ENCODE peak calls at places on chromosomes 16 and 17, in eight cellular contexts. One of them, this sample, is unnamed.

GRCh38 chr16:88062341-88062861 is 111.2 kb downstream of the BANP start:
- DNase-seq in coronary artery: peak
- DNase-seq in H1: no peak
- DNase-seq in fibroblast of pulmonary artery: peak
- DNase-seq in fibroblast of mammary gland: peak
- DNase-seq in neural progenitor cell: peak
- DNase-seq in AG04450: peak
- DNase-seq in lower leg skin: peak
- DNase-seq in this sample: peak

GRCh38 chr17:62614142-62614541 is 13.3 kb upstream of the MRC2 start:
- DNase-seq in coronary artery: no peak
- DNase-seq in H1: no peak
- DNase-seq in fibroblast of pulmonary artery: peak
- DNase-seq in fibroblast of mammary gland: peak
- DNase-seq in neural progenitor cell: no peak
- DNase-seq in AG04450: peak
- DNase-seq in lower leg skin: peak
- DNase-seq in this sample: peak

GRCh38 chr17:35104844-35105450 is 14.7 kb downstream of the RAD51D start:
- DNase-seq in coronary artery: no peak
- DNase-seq in H1: no peak
- DNase-seq in fibroblast of pulmonary artery: no peak
- DNase-seq in fibroblast of mammary gland: no peak
- DNase-seq in neural progenitor cell: no peak
- DNase-seq in AG04450: no peak
- DNase-seq in lower leg skin: no peak
- DNase-seq in this sample: no peak

GRCh38 chr17:14672830-14673229 is 371.9 kb downstream of the HS3ST3B1 start:
- DNase-seq in coronary artery: no peak
- DNase-seq in H1: no peak
- DNase-seq in fibroblast of pulmonary artery: peak
- DNase-seq in fibroblast of mammary gland: peak
- DNase-seq in neural progenitor cell: peak
- DNase-seq in AG04450: no peak
- DNase-seq in lower leg skin: no peak
- DNase-seq in this sample: peak

GRCh38 chr16:70482624-70483023 is 28.2 kb downstream of the FCSK start:
- DNase-seq in coronary artery: no peak
- DNase-seq in H1: no peak
- DNase-seq in fibroblast of pulmonary artery: no peak
- DNase-seq in fibroblast of mammary gland: peak
- DNase-seq in neural progenitor cell: no peak
- DNase-seq in AG04450: no peak
- DNase-seq in lower leg skin: no peak
- DNase-seq in this sample: no peak

GRCh38 chr16:83878838-83879237 is 20.1 kb upstream of the MLYCD start:
- DNase-seq in coronary artery: no peak
- DNase-seq in H1: no peak
- DNase-seq in fibroblast of pulmonary artery: peak
- DNase-seq in fibroblast of mammary gland: peak
- DNase-seq in neural progenitor cell: peak
- DNase-seq in AG04450: peak
- DNase-seq in lower leg skin: no peak
- DNase-seq in this sample: peak

GRCh38 chr16:1979271-1980025 is 1.8 kb downstream of the NOXO1 start:
- DNase-seq in coronary artery: no peak
- DNase-seq in H1: no peak
- DNase-seq in fibroblast of pulmonary artery: no peak
- DNase-seq in fibroblast of mammary gland: peak
- DNase-seq in neural progenitor cell: peak
- DNase-seq in AG04450: no peak
- DNase-seq in lower leg skin: no peak
- DNase-seq in this sample: no peak

GRCh38 chr16:9846362-9847099 is 335.7 kb downstream of the GRIN2A start:
- DNase-seq in coronary artery: no peak
- DNase-seq in H1: no peak
- DNase-seq in fibroblast of pulmonary artery: no peak
- DNase-seq in fibroblast of mammary gland: peak
- DNase-seq in neural progenitor cell: no peak
- DNase-seq in AG04450: no peak
- DNase-seq in lower leg skin: no peak
- DNase-seq in this sample: peak

GRCh38 chr16:289395-289997 is 6.5 kb downstream of the PDIA2 start:
- DNase-seq in coronary artery: no peak
- DNase-seq in H1: no peak
- DNase-seq in fibroblast of pulmonary artery: no peak
- DNase-seq in fibroblast of mammary gland: no peak
- DNase-seq in neural progenitor cell: no peak
- DNase-seq in AG04450: no peak
- DNase-seq in lower leg skin: no peak
- DNase-seq in this sample: no peak

GRCh38 chr16:285146-286055 is 2.4 kb downstream of the PDIA2 start:
- DNase-seq in coronary artery: no peak
- DNase-seq in H1: no peak
- DNase-seq in fibroblast of pulmonary artery: no peak
- DNase-seq in fibroblast of mammary gland: no peak
- DNase-seq in neural progenitor cell: no peak
- DNase-seq in AG04450: no peak
- DNase-seq in lower leg skin: no peak
- DNase-seq in this sample: no peak

GRCh38 chr16:286491-287297 is 3.7 kb downstream of the PDIA2 start:
- DNase-seq in coronary artery: no peak
- DNase-seq in H1: no peak
- DNase-seq in fibroblast of pulmonary artery: no peak
- DNase-seq in fibroblast of mammary gland: no peak
- DNase-seq in neural progenitor cell: no peak
- DNase-seq in AG04450: no peak
- DNase-seq in lower leg skin: no peak
- DNase-seq in this sample: no peak

GRCh38 chr16:287981-288920 is 5.3 kb downstream of the PDIA2 start:
- DNase-seq in coronary artery: no peak
- DNase-seq in H1: no peak
- DNase-seq in fibroblast of pulmonary artery: no peak
- DNase-seq in fibroblast of mammary gland: no peak
- DNase-seq in neural progenitor cell: no peak
- DNase-seq in AG04450: no peak
- DNase-seq in lower leg skin: no peak
- DNase-seq in this sample: no peak

GRCh38 chr16:287298-287811 is 4.4 kb downstream of the PDIA2 start:
- DNase-seq in coronary artery: no peak
- DNase-seq in H1: no peak
- DNase-seq in fibroblast of pulmonary artery: no peak
- DNase-seq in fibroblast of mammary gland: no peak
- DNase-seq in neural progenitor cell: no peak
- DNase-seq in AG04450: no peak
- DNase-seq in lower leg skin: no peak
- DNase-seq in this sample: no peak
- TF ChIP-seq CTCF in coronary artery: no peak
- TF ChIP-seq CTCF in H1: no peak
- TF ChIP-seq CTCF in fibroblast of pulmonary artery: no peak
- TF ChIP-seq CTCF in fibroblast of mammary gland: peak
- TF ChIP-seq CTCF in neural progenitor cell: no peak
- TF ChIP-seq CTCF in AG04450: no peak
- TF ChIP-seq CTCF in lower leg skin: no peak
- TF ChIP-seq CTCF in this sample: no peak

GRCh38 chr16:14502932-14503741 is 126.9 kb downstream of the PARN start:
- DNase-seq in coronary artery: no peak
- DNase-seq in H1: no peak
- DNase-seq in fibroblast of pulmonary artery: peak
- DNase-seq in fibroblast of mammary gland: peak
- DNase-seq in neural progenitor cell: no peak
- DNase-seq in AG04450: peak
- DNase-seq in lower leg skin: no peak
- DNase-seq in this sample: no peak

GRCh38 chr16:14502256-14502875 is 127.7 kb downstream of the PARN start:
- DNase-seq in coronary artery: no peak
- DNase-seq in H1: no peak
- DNase-seq in fibroblast of pulmonary artery: no peak
- DNase-seq in fibroblast of mammary gland: no peak
- DNase-seq in neural progenitor cell: no peak
- DNase-seq in AG04450: no peak
- DNase-seq in lower leg skin: no peak
- DNase-seq in this sample: no peak

GRCh38 chr16:14509675-14510132 is 120.4 kb downstream of the PARN start:
- DNase-seq in coronary artery: no peak
- DNase-seq in H1: no peak
- DNase-seq in fibroblast of pulmonary artery: peak
- DNase-seq in fibroblast of mammary gland: peak
- DNase-seq in neural progenitor cell: peak
- DNase-seq in AG04450: no peak
- DNase-seq in lower leg skin: no peak
- DNase-seq in this sample: peak

GRCh38 chr16:14509055-14509454 is 121.0 kb downstream of the PARN start:
- DNase-seq in coronary artery: no peak
- DNase-seq in H1: no peak
- DNase-seq in fibroblast of pulmonary artery: peak
- DNase-seq in fibroblast of mammary gland: peak
- DNase-seq in neural progenitor cell: no peak
- DNase-seq in AG04450: no peak
- DNase-seq in lower leg skin: no peak
- DNase-seq in this sample: no peak

GRCh38 chr16:14505846-14506245 is 124.2 kb downstream of the PARN start:
- DNase-seq in coronary artery: no peak
- DNase-seq in H1: no peak
- DNase-seq in fibroblast of pulmonary artery: peak
- DNase-seq in fibroblast of mammary gland: peak
- DNase-seq in neural progenitor cell: no peak
- DNase-seq in AG04450: no peak
- DNase-seq in lower leg skin: no peak
- DNase-seq in this sample: peak
- H3K4me3 ChIP-seq in coronary artery: no peak
- H3K4me3 ChIP-seq in H1: no peak
- H3K4me3 ChIP-seq in fibroblast of pulmonary artery: no peak
- H3K4me3 ChIP-seq in fibroblast of mammary gland: no peak
- H3K4me3 ChIP-seq in neural progenitor cell: no peak
- H3K4me3 ChIP-seq in AG04450: no peak
- H3K4me3 ChIP-seq in lower leg skin: no peak
- H3K4me3 ChIP-seq in this sample: no peak

GRCh38 chr16:5062051-5062450 is 3.7 kb downstream of the C16orf89 start:
- DNase-seq in coronary artery: no peak
- DNase-seq in H1: no peak
- DNase-seq in fibroblast of pulmonary artery: no peak
- DNase-seq in fibroblast of mammary gland: no peak
- DNase-seq in neural progenitor cell: no peak
- DNase-seq in AG04450: no peak
- DNase-seq in lower leg skin: no peak
- DNase-seq in this sample: no peak

GRCh38 chr16:5065368-5065767 is 388 bp downstream of the C16orf89 start:
- DNase-seq in coronary artery: no peak
- DNase-seq in H1: no peak
- DNase-seq in fibroblast of pulmonary artery: no peak
- DNase-seq in fibroblast of mammary gland: no peak
- DNase-seq in neural progenitor cell: no peak
- DNase-seq in AG04450: no peak
- DNase-seq in lower leg skin: no peak
- DNase-seq in this sample: no peak

GRCh38 chr16:5065813-5066212 is at the start of gene C16orf89:
- DNase-seq in coronary artery: no peak
- DNase-seq in H1: no peak
- DNase-seq in fibroblast of pulmonary artery: no peak
- DNase-seq in fibroblast of mammary gland: no peak
- DNase-seq in neural progenitor cell: no peak
- DNase-seq in AG04450: no peak
- DNase-seq in lower leg skin: no peak
- DNase-seq in this sample: no peak

GRCh38 chr16:5064915-5065314 is 841 bp downstream of the C16orf89 start:
- DNase-seq in coronary artery: no peak
- DNase-seq in H1: no peak
- DNase-seq in fibroblast of pulmonary artery: no peak
- DNase-seq in fibroblast of mammary gland: no peak
- DNase-seq in neural progenitor cell: no peak
- DNase-seq in AG04450: no peak
- DNase-seq in lower leg skin: no peak
- DNase-seq in this sample: no peak

DNA sequence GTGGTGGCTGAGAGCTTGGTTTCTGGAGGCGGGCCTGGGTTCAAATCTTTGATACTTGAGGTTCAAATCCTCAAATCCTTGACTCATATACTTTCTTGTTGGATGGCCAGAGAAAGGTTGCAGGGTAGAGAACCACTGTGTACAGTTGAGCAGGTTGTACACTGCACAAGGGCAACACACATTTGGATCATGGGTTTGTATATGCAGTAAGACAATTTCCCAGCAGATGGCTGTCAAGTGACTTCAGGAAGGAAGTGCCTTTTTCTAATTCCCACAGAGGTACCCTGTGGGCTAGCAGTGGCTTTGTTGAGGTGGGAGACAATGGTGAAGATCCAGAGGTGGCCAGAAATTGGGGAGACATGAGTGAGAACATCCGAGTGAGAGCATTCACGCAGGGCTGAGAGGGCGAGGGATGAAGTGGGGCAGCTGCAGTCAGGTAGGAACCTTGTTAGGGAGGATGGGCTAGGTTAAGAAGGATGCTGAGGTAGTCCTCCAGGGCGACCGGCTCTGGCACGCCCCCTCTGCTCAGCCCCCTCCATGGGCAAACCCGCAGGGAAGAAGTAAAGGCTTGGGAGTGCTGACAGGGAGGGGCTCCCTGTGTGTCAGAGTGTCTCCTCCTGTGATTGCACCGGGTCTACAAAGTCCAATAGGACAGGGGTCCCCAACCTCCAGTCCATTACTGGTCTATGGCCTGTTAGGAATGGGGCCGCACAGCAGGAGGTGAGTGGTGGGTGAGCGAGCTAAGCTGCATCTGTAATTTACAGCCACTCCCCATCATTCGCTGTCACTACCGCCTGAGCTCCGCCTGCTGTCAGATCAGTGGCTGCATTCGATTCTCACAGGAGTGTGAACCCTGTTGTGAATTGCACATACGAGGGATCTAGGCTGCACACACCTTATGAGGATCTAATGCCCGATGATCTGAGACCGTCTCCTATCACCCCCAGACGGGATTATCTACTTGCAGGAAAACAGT is 2.7 kb downstream of the C16orf89 start:
- DNase-seq in coronary artery: no peak
- DNase-seq in H1: no peak
- DNase-seq in fibroblast of pulmonary artery: no peak
- DNase-seq in fibroblast of mammary gland: no peak
- DNase-seq in neural progenitor cell: peak
- DNase-seq in AG04450: no peak
- DNase-seq in lower leg skin: no peak
- DNase-seq in this sample: no peak
- TF ChIP-seq CTCF in coronary artery: no peak
- TF ChIP-seq CTCF in H1: no peak
- TF ChIP-seq CTCF in fibroblast of pulmonary artery: no peak
- TF ChIP-seq CTCF in fibroblast of mammary gland: no peak
- TF ChIP-seq CTCF in neural progenitor cell: no peak
- TF ChIP-seq CTCF in AG04450: peak
- TF ChIP-seq CTCF in lower leg skin: no peak
- TF ChIP-seq CTCF in this sample: no peak

DNA sequence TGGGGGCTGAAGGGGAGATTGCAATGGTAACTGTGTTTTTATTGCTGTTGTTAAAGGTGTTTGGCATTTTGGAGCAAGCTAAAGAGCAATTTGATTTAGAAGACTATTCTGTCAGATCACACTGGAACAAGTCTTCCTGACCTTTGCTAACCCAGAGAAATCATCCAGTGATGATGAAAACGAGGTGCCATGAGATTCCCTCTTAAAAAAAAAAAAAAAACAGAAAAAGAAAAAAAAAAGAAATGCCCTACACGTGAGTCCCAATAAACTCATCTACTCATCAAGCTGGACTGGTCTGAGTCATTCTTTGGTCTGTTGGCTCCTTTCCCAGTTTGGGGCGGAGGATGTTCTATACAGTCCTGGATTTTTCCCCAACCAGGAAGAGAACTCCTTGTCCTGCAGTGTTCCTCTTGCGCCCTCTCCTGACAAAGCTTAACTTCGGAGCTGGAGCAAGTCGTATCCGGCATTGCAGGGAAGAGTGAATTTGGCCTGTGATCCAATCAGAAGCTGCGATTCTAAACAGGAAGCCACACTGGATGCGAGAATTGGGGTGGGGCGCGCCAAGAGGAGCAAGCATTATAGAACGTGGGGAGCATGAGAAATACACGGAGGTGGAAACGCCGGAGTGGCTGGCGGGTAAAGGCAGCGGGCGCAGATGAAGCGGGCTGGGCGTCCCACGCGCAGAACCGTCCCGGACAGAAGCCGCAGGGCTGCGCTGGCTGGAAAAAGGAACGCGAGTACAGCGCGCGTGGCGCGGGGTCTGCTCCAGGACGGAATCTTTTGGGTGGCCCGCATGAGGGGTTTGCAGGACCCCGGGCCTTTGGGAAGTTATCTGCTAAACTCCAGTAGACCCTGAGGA is 22.4 kb upstream of the CRYM start:
- DNase-seq in coronary artery: peak
- DNase-seq in H1: peak
- DNase-seq in fibroblast of pulmonary artery: peak
- DNase-seq in fibroblast of mammary gland: peak
- DNase-seq in neural progenitor cell: peak
- DNase-seq in AG04450: peak
- DNase-seq in lower leg skin: peak
- DNase-seq in this sample: peak
- H3K4me3 ChIP-seq in coronary artery: peak
- H3K4me3 ChIP-seq in H1: peak
- H3K4me3 ChIP-seq in fibroblast of pulmonary artery: peak
- H3K4me3 ChIP-seq in fibroblast of mammary gland: peak
- H3K4me3 ChIP-seq in neural progenitor cell: peak
- H3K4me3 ChIP-seq in AG04450: peak
- H3K4me3 ChIP-seq in lower leg skin: peak
- H3K4me3 ChIP-seq in this sample: peak